ENCODE peak calls at places on chromosomes 12 and 14, in five cellular contexts. S is kidney, Z is Panc1, A is astrocyte, T is A549. M is an unnamed sample.

GRCh38 chr12:12776261-12776660 is 9.2 kb upstream of the APOLD1 start:
- DNase-seq in Z (no peak), T (no peak), S (no peak), A (peak; percentile 49), M (no peak)

GRCh38 chr12:1591029-1591428 is 3.4 kb downstream of the FBXL14 start:
- DNase-seq in T (peak; percentile 40), A (no peak), Z (no peak), S (no peak), M (no peak)

GRCh38 chr14:71373773-71374172 is 466.5 kb downstream of the PCNX1 start:
- DNase-seq in Z (no peak), S (no peak), A (no peak), T (no peak), M (no peak)

GRCh38 chr12:94832780-94833760 is 170.4 kb downstream of the NDUFA12 start:
- DNase-seq in A (peak; percentile 26), T (no peak), S (no peak), Z (no peak), M (no peak)

GRCh38 chr14:74391479-74391878 is 34.5 kb downstream of the SYNDIG1L start:
- DNase-seq in S (no peak), T (no peak), Z (no peak), A (no peak), M (no peak)

GRCh38 chr12:87661770-87662402 is 367.3 kb downstream of the C12orf50 start:
- DNase-seq in A (no peak), S (no peak), Z (no peak), T (peak; percentile 22), M (no peak)

GRCh38 chr12:57173089-57173488 is 25.7 kb upstream of the LRP1-AS start:
- DNase-seq in T (peak; percentile 47), S (no peak), A (no peak), Z (no peak), M (no peak)

GRCh38 chr12:4607056-4607455 is 41.8 kb downstream of the AKAP3 start:
- DNase-seq in S (no peak), T (no peak), A (no peak), Z (no peak), M (no peak)

GRCh38 chr14:99413972-99414371 is 66.7 kb downstream of the SETD3 start:
- DNase-seq in T (no peak), Z (no peak), S (no peak), A (no peak), M (no peak)

GRCh38 chr12:58530421-58531067 is 389.8 kb downstream of the LRIG3 start:
- DNase-seq in T (no peak), Z (no peak), A (peak; percentile 94), S (no peak), M (no peak)

GRCh38 chr12:72256725-72257124 is 15.4 kb upstream of the TRHDE start:
- DNase-seq in S (no peak), Z (no peak), A (no peak), T (no peak), M (no peak)

GRCh38 chr14:99035712-99036593 is 236.0 kb downstream of the BCL11B start:
- DNase-seq in S (peak; percentile 95), Z (no peak), A (peak; percentile 93), T (peak; percentile 79), M (peak; percentile 63)

GRCh38 chr12:108826807-108827721 is 30.3 kb downstream of the SSH1 start:
- DNase-seq in T (no peak), S (no peak), A (no peak), Z (no peak), M (no peak)

GRCh38 chr12:19482551-19483109 is 43.3 kb downstream of the AEBP2 start:
- DNase-seq in T (no peak), S (no peak), Z (no peak), A (no peak), M (no peak)

GRCh38 chr12:49010092-49010668 is 8.4 kb downstream of the PRKAG1 start:
- DNase-seq in Z (no peak), T (no peak), A (no peak), S (no peak), M (no peak)

GRCh38 chr12:131831635-131832041 is 3.4 kb downstream of the MMP17 start:
- DNase-seq in Z (no peak), T (peak; percentile 83), S (no peak), A (peak; percentile 55), M (no peak)

GRCh38 chr14:22982477-22983245 is at the start of gene AJUBA:
- DNase-seq in Z (no peak), T (peak; percentile 95), A (peak; percentile 95), S (peak; percentile 93), M (peak; percentile 92)

GRCh38 chr14:28755930-28756895 is 10.4 kb upstream of the FOXG1 start:
- DNase-seq in S (no peak), A (no peak), Z (no peak), T (no peak), M (no peak)

GRCh38 chr14:102207831-102208365 is 68.2 kb downstream of the WDR20 start:
- DNase-seq in T (no peak), A (no peak), S (no peak), Z (no peak), M (no peak)

GRCh38 chr14:70782361-70782760 is 27.0 kb downstream of the MAP3K9 start:
- DNase-seq in S (no peak), T (no peak), A (peak; percentile 96), Z (no peak), M (peak; percentile 36)

GRCh38 chr12:50232206-50232605 is 51.1 kb downstream of the LIMA1 start:
- DNase-seq in S (no peak), T (no peak), A (no peak), Z (no peak), M (no peak)

GRCh38 chr14:59330455-59330854 is 134.7 kb downstream of the GPR135 start:
- DNase-seq in S (no peak), T (no peak), A (no peak), Z (no peak), M (no peak)

GRCh38 chr14:65415613-65416012 is 3.1 kb downstream of the FUT8 start:
- DNase-seq in S (no peak), Z (no peak), A (no peak), T (no peak), M (no peak)

GRCh38 chr12:66388512-66388911 is 86.2 kb downstream of the HELB start:
- DNase-seq in T (no peak), S (no peak), A (no peak), Z (no peak), M (no peak)

GRCh38 chr14:44785096-44785495 is 176.7 kb downstream of the KLHL28 start:
- DNase-seq in T (no peak), S (no peak), A (peak; percentile 56), Z (no peak), M (no peak)

GRCh38 chr12:109875572-109876131 is 4.7 kb downstream of the GLTP start:
- DNase-seq in S (no peak), A (no peak), T (no peak), Z (no peak), M (no peak)

GRCh38 chr12:65510584-65511050 is 232.1 kb downstream of the MSRB3 start:
- DNase-seq in Z (no peak), T (no peak), S (peak; percentile 73), A (peak; percentile 50), M (no peak)

GRCh38 chr12:80188566-80188965 is 89.2 kb downstream of the OTOGL start:
- DNase-seq in Z (no peak), S (no peak), T (no peak), A (no peak), M (no peak)

GRCh38 chr12:69275471-69275891 is 36.1 kb downstream of the CPSF6 start:
- DNase-seq in S (no peak), T (no peak), A (no peak), Z (no peak), M (no peak)

GRCh38 chr14:70130498-70130897 is 58.3 kb downstream of the SLC8A3 start:
- DNase-seq in S (no peak), T (no peak), Z (no peak), A (no peak), M (no peak)

GRCh38 chr14:67232066-67232465 is 9.2 kb upstream of the PALS1 start:
- DNase-seq in T (no peak), S (no peak), A (no peak), Z (no peak), M (no peak)

GRCh38 chr12:126362490-126362889 is 1297.3 kb downstream of the AACS start:
- DNase-seq in T (no peak), A (no peak), Z (no peak), S (no peak), M (no peak)

GRCh38 chr12:47110011-47110541 is 30.3 kb upstream of the AMIGO2 start:
- DNase-seq in S (no peak), A (no peak), T (no peak), Z (no peak), M (no peak)

GRCh38 chr14:68510951-68511726 is 281.7 kb downstream of the ZFP36L1 start:
- DNase-seq in Z (no peak), A (peak; percentile 25), S (no peak), T (no peak), M (no peak)

GRCh38 chr14:68513137-68513536 is 279.7 kb downstream of the ZFP36L1 start:
- DNase-seq in S (no peak), A (no peak), Z (no peak), T (no peak), M (no peak)

GRCh38 chr14:68511727-68512047 is 281.2 kb downstream of the ZFP36L1 start:
- DNase-seq in S (no peak), A (no peak), Z (no peak), T (no peak), M (no peak)

GRCh38 chr14:68510201-68510600 is 282.7 kb downstream of the ZFP36L1 start:
- DNase-seq in Z (no peak), T (no peak), S (no peak), A (peak; percentile 82), M (no peak)

DNA sequence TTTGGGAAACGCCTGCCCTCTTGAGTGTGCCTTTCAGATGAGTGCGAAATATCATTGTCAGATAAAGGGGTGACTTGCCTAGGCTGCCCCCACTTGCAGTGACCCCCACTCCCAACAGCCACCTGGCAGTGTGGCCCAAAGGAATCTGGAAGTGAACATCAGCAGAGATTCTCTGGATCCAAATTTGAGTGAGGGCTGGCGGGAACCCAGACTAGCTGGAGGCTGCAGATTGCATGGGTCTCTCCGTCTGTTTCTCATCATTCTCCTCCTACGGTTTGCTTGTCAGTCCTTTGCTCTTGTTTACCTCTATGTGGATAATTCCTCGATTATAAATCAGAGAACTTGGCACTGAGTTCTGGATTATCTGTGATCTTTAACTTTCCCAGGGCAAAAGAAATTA is 280.8 kb downstream of the ZFP36L1 start:
- DNase-seq in T (no peak), Z (no peak), S (no peak), A (peak; percentile 72), M (no peak)
- H3K4me1 ChIP-seq in T (peaks cover 18% of the 10 kb centered on the region), Z (no peaks in the 10 kb centered on the region), S (peaks cover 9% of the 10 kb centered on the region), A (peaks cover 10% of the 10 kb centered on the region), M (peaks cover 20% of the 10 kb centered on the region)

GRCh38 chr12:92467886-92468285 is 234.9 kb upstream of the PLEKHG7 start:
- DNase-seq in A (peak; percentile 39), S (no peak), T (peak; percentile 13), Z (no peak), M (no peak)
- H3K4me1 ChIP-seq in A (peaks cover 17% of the 10 kb centered on the region), S (no peaks in the 10 kb centered on the region), T (peaks cover 23% of the 10 kb centered on the region), Z (no peaks in the 10 kb centered on the region), M (peaks cover 2% of the 10 kb centered on the region)

DNA sequence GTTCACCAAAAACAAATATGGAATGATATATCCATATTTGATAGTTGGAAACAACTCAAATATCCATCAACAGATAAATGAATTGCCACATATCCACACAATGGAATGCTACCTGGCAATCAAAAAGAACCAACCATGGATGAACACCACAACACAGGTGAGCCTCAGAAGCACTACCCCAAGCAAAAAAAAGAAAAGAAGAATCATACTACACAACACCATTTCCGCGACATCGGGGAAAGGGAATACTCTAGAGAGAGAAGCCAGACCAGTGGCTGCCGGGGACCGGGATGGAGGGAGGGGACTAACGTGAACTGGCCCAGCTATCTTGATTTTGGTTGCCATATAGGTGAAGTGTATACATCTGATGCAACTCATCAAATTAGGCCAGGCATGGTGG is 41.4 kb downstream of the SCARB1 start:
- DNase-seq in A (no peak), Z (no peak), T (no peak), S (no peak), M (no peak)
- H3K4me1 ChIP-seq in A (no peaks in the 10 kb centered on the region), Z (peaks cover 26% of the 10 kb centered on the region), T (peaks cover 27% of the 10 kb centered on the region), S (no peaks in the 10 kb centered on the region), M (no peaks in the 10 kb centered on the region)

GRCh38 chr14:76153919-76154318 is 2.2 kb downstream of the GPATCH2L start:
- DNase-seq in T (no peak), S (no peak), A (no peak), Z (no peak), M (no peak)
- H3K4me1 ChIP-seq in T (peaks cover 33% of the 10 kb centered on the region), S (peaks cover 18% of the 10 kb centered on the region), A (peaks cover 5% of the 10 kb centered on the region), Z (peaks cover 13% of the 10 kb centered on the region), M (peaks cover 6% of the 10 kb centered on the region)